ENCODE peak calls at places on chromosome 21, in five cellular contexts. Z is transverse colon, J is stomach, Y is spleen, T is prostate gland. G is an unnamed sample.
A peak's percentile ranks its signal among the peaks of the same experiment; 100 is the strongest.

GRCh38 chr21:26437326-26438009 is 135.6 kb downstream of the CYYR1 start:
- DNase-seq in Z (no peak), Y (no peak), T (no peak), J (no peak), G (no peak)

GRCh38 chr21:36790616-36791015 is 91.7 kb downstream of the SIM2 start:
- DNase-seq in Y (no peak), J (no peak), T (peak; percentile 69), Z (no peak), G (no peak)

GRCh38 chr21:45876381-45877159 is 105.0 kb upstream of the COL6A1 start:
- DNase-seq in Z (no peak), T (no peak), Y (peak; percentile 72), J (no peak), G (peak; percentile 62)

GRCh38 chr21:46482225-46482845 is 23.6 kb downstream of the DIP2A start:
- DNase-seq in Y (no peak), Z (no peak), T (no peak), J (no peak), G (no peak)

GRCh38 chr21:37281993-37282392 is 14.9 kb upstream of the VPS26C start:
- DNase-seq in T (peak; percentile 7), Z (peak; percentile 17), J (no peak), Y (no peak), G (no peak)

GRCh38 chr21:27423073-27423472 is 456.2 kb upstream of the ADAMTS5 start:
- DNase-seq in Z (peak; percentile 36), J (peak; percentile 38), Y (no peak), T (no peak), G (peak; percentile 80)

GRCh38 chr21:14591277-14591876 is 45.3 kb upstream of the SAMSN1 start:
- DNase-seq in Y (no peak), Z (no peak), J (no peak), T (no peak), G (no peak)

GRCh38 chr21:46181953-46182547 is 2.2 kb downstream of the SPATC1L start:
- DNase-seq in Y (peak; percentile 75), J (no peak), T (no peak), Z (no peak), G (peak; percentile 64)

GRCh38 chr21:37582613-37583012 is 216.0 kb downstream of the DYRK1A start:
- DNase-seq in Z (no peak), T (peak; percentile 12), Y (no peak), J (no peak), G (no peak)

GRCh38 chr21:39441502-39442475 is 3.8 kb downstream of the LCA5L start:
- DNase-seq in Y (no peak), T (no peak), Z (no peak), J (no peak), G (no peak)

GRCh38 chr21:25967566-25968438 is 202.8 kb downstream of the APP start:
- DNase-seq in Z (no peak), T (no peak), Y (no peak), J (no peak), G (no peak)

GRCh38 chr21:45140346-45140940 is 66.1 kb downstream of the ADARB1 start:
- DNase-seq in Y (peak; percentile 86), Z (peak; percentile 77), T (peak; percentile 63), J (peak; percentile 71), G (peak; percentile 87)

GRCh38 chr21:22476214-22476613 is 1478.0 kb downstream of the NCAM2 start:
- DNase-seq in Y (no peak), J (no peak), T (no peak), Z (no peak), G (no peak)

GRCh38 chr21:44497641-44498243 is 42.3 kb downstream of the KRTAP10-1 start:
- DNase-seq in T (no peak), Y (no peak), J (no peak), Z (no peak), G (no peak)

GRCh38 chr21:42535602-42536171 is 22.0 kb downstream of the SLC37A1 start:
- DNase-seq in J (peak; percentile 72), Y (peak; percentile 90), T (no peak), Z (peak; percentile 42), G (peak; percentile 61)
- TF ChIP-seq POLR2AphosphoS5 in J (no peak), Y (peak; percentile 81), T (no peak), Z (no peak), G (no peak)

GRCh38 chr21:41507521-41508414 is at the start of gene TMPRSS2:
- DNase-seq in Z (peak; percentile 90), T (peak; percentile 83), J (peak; percentile 92), Y (no peak), G (no peak)

GRCh38 chr21:41506005-41506404 is 2.0 kb downstream of the TMPRSS2 start:
- DNase-seq in Y (no peak), T (no peak), J (no peak), Z (no peak), G (no peak)

GRCh38 chr21:41508415-41509205 is 652 bp upstream of the TMPRSS2 start:
- DNase-seq in T (no peak), Z (no peak), Y (no peak), J (no peak), G (no peak)

GRCh38 chr21:41509206-41509496 is 1.2 kb upstream of the TMPRSS2 start:
- DNase-seq in T (no peak), J (no peak), Y (no peak), Z (no peak), G (no peak)

DNA sequence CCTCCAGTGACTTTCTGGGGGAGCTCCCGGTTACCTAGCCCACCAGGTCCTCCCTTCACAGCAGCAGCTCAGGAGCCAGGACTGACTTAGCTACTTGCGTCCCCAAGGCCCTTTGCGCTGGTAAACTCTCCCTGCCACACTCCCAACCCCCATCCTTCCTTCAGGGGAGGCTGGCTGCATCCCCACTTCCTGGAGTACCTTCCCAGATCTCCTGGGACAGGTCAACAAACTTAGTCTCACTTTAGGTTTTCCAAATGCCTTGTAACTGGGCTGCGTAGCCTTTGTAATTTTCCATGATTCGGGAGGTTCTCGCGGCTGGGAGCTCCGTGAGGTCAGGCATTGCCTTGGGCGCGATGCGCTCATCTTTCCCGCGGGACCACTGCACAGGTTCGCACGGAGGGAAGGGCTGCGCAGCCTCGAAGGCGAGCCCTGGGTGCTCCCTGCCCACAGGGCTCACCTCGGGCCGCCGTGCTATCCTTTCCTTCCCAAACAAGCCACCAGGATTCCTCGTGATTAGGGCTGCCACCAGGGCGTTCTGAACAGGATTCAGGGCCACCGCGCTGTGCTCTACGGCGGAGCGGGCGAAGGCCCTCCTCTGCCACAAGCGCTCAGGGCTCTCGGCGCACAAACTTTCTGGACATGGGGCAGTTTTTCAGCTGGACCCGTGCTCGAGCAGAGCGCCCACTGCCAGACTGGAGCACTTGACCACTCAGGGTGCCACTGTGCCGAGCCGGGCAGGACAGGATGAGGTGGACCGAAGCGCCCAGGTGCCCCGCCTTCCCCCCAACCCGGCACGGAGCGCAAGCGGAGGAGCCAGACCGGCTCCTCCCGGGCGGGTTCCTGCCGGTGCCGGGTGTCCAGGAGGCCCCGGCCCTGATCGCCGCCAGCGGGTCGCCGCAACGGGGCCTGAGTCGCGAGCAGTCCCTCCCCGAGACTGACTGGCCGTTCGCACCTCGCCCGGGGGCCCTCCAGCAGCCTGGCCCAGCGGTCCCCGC is 1.1 kb downstream of the TMPRSS2 start:
- DNase-seq in T (no peak), Z (peak; percentile 56), J (peak; percentile 75), Y (no peak), G (no peak)
- H3K4me3 ChIP-seq in T (peak overlapping the region; percentile 72), Z (peak overlapping the region; percentile 83), J (peak overlapping the region; percentile 62), Y (peak overlapping the region; percentile 19), G (peak overlapping the region; percentile 4)

GRCh38 chr21:29104239-29104708 is 26.2 kb upstream of the MAP3K7CL start:
- DNase-seq in Y (no peak), J (no peak), T (no peak), Z (no peak), G (no peak)

GRCh38 chr21:29102791-29103257 is 27.6 kb upstream of the MAP3K7CL start:
- DNase-seq in Y (no peak), T (no peak), Z (no peak), J (no peak), G (no peak)

DNA sequence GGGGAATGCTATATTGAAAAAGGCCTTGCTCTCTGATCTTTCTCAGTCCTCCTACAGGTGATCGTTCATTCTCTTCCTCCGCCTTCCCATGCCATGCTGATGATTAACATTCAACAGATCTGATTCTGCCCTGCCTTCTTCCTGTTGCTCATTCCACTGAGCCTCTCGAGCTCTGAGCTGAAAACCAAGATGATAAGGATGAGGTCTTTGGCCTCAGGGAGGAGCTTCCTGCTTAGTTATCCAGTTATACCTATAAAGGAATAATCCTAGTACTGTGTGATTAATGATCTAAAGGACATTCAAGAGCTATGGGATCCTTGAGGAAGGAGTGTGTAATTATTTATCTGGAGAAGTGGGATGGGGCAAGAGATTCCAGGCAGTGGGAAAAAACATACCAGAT is 25.2 kb upstream of the MAP3K7CL start:
- DNase-seq in Y (no peak), Z (no peak), J (no peak), T (no peak), G (no peak)
- H3K27ac ChIP-seq in Y (no peak overlapping the region), Z (no peak overlapping the region), J (no peak overlapping the region), T (no peak overlapping the region), G (no peak overlapping the region)

DNA sequence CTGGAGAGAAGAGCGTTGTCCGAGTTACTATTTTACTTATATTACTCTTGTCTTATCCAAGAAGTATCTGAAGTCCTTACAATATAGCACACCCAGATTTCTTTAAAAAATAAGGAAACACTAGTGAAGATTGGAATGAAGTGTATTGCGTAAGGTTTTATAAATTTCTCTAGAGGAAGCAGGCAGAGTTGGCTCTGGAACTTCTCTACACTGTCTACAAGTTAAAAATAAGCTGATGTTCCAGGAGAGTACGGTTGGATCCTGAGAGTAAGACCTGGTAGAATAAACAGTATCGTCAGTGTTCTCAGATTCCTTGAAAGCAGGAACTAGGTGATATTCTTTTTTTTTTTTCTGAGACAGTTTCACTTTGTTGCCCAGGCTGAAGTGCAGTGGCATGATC is 107.8 kb downstream of the USP25 start:
- DNase-seq in T (peak; percentile 19), Z (no peak), Y (no peak), J (no peak), G (no peak)
- TF ChIP-seq POLR2AphosphoS5 in T (peak; percentile 74), Z (peak; percentile 10), Y (no peak), J (no peak), G (peak; percentile 71)

G was measured in sigmoid colon.